ENCODE peak calls at places on chromosomes 11 and 22, in ten cellular contexts. P is stimulated activated CD8-positive, alpha-beta memory T cell treated with anti-CD3 and anti-CD28 coated beads, Interleukin-15, amount 100 ng/mL, for 1 hour; R is T-helper 9 cell; D is GM19239; B is NCI-H460; W is NCI-H2171 treated with DMSO at 0.1 percent for 48 hours; A is COR-L47; S is left colon; I is DMS53; E is T47D. U is an unnamed sample.

GRCh38 chr11:100631316-100631715 is 55.8 kb upstream of the ARHGAP42 start:
- DNase-seq in P (no peak), R (no peak), D (no peak), B (no peak), W (no peak), A (no peak), S (no peak), I (no peak), E (no peak), U (no peak)

GRCh38 chr11:116224154-116224888 is 548.5 kb downstream of the BUD13 start:
- DNase-seq in P (peak; percentile 7), R (no peak), D (peak; percentile 26), B (peak; percentile 6), W (peak; percentile 84), A (peak; percentile 64), S (peak; percentile 62), I (peak; percentile 79), E (peak; percentile 67), U (peak; percentile 67)

GRCh38 chr11:35214792-35215193 is 75.8 kb downstream of the CD44 start:
- DNase-seq in P (no peak), R (no peak), D (no peak), B (no peak), W (no peak), A (no peak), S (no peak), I (no peak), E (no peak), U (no peak)

GRCh38 chr11:122642472-122642922 is 13.0 kb upstream of the UBASH3B start:
- DNase-seq in P (no peak), R (no peak), D (no peak), B (peak; percentile 67), W (no peak), A (no peak), S (no peak), I (no peak), E (peak; percentile 86), U (no peak)

GRCh38 chr11:94201004-94201465 is 72.4 kb downstream of the PANX1 start:
- DNase-seq in P (no peak), R (no peak), D (no peak), B (no peak), W (peak; percentile 26), A (no peak), S (no peak), I (peak; percentile 77), E (no peak), U (no peak)

GRCh38 chr11:88538088-88538487 is 200.6 kb upstream of the CTSC start:
- DNase-seq in P (no peak), R (no peak), D (no peak), B (peak; percentile 81), W (no peak), A (no peak), S (no peak), I (peak; percentile 53), E (no peak), U (no peak)

GRCh38 chr11:102580185-102580951 is 44.8 kb downstream of the MMP20 start:
- DNase-seq in P (no peak), R (no peak), D (no peak), B (no peak), W (no peak), A (no peak), S (no peak), I (peak; percentile 37), E (no peak), U (no peak)

GRCh38 chr11:28461846-28462245 is 353.7 kb downstream of the METTL15 start:
- DNase-seq in P (no peak), R (no peak), D (no peak), B (no peak), W (no peak), A (no peak), S (peak; percentile 4), I (peak; percentile 26), E (no peak), U (no peak)

GRCh38 chr11:65658174-65659021 is 4.3 kb downstream of the RELA start:
- DNase-seq in P (no peak), R (no peak), D (no peak), B (no peak), W (no peak), A (no peak), S (no peak), I (no peak), E (no peak), U (no peak)

GRCh38 chr22:40472579-40472978 is 102.2 kb downstream of the SGSM3 start:
- DNase-seq in P (no peak), R (no peak), D (no peak), B (no peak), W (no peak), A (no peak), S (no peak), I (no peak), E (no peak), U (no peak)

GRCh38 chr11:58573451-58574104 is 2.1 kb downstream of the LPXN start:
- DNase-seq in P (no peak), R (peak; percentile 49), D (no peak), B (peak; percentile 3), W (no peak), A (no peak), S (peak; percentile 42), I (peak; percentile 1), E (peak; percentile 26), U (peak; percentile 53)

GRCh38 chr11:70297341-70297740 is 26.9 kb downstream of the PPFIA1 start:
- DNase-seq in P (no peak), R (no peak), D (no peak), B (no peak), W (no peak), A (no peak), S (no peak), I (no peak), E (no peak), U (no peak)

GRCh38 chr22:41836551-41836950 is 3.6 kb downstream of the SREBF2 start:
- DNase-seq in P (no peak), R (no peak), D (no peak), B (no peak), W (no peak), A (no peak), S (no peak), I (no peak), E (peak; percentile 71), U (no peak)

GRCh38 chr11:47269002-47269828 is 718 bp upstream of the MADD start:
- DNase-seq in P (peak; percentile 60), R (peak; percentile 76), D (peak; percentile 83), B (peak; percentile 76), W (peak; percentile 94), A (peak; percentile 91), S (peak; percentile 93), I (peak; percentile 92), E (peak; percentile 95), U (peak; percentile 91)

GRCh38 chr11:113690619-113691569 is 15.2 kb downstream of the TMPRSS5 start:
- DNase-seq in P (no peak), R (no peak), D (no peak), B (peak; percentile 67), W (no peak), A (peak; percentile 26), S (peak; percentile 49), I (peak; percentile 18), E (no peak), U (peak; percentile 73)

U was measured in colonic mucosa.